ENCODE peak calls at places on chromosomes 2 and 18, in nine cellular contexts. R is HT-29; O is progenitor cell of endocrine pancreas; Z is NCI-H2081; J is GM23338; T is frontal cortex; L is T-helper 17 cell; Y is H54; S is stimulated activated CD4-positive, alpha-beta T cell treated with anti-CD3 and anti-CD28 coated beads, Interleukin-12 subunit alpha, Interleukin-12 subunit beta, amount 100 ng/mL, for 48 hours. E is an unnamed sample.

GRCh38 chr2:145273840-145274239 is 753.9 kb upstream of the ZEB2 start:
- DNase-seq in R (no peak), O (no peak), Z (no peak), J (no peak), T (no peak), L (no peak), Y (no peak), S (no peak), E (no peak)

GRCh38 chr2:70086278-70086837 is 919 bp upstream of the PCBP1 start:
- DNase-seq in R (peak), O (no peak), Z (peak), J (peak), T (no peak), L (peak), Y (no peak), S (peak), E (peak)

GRCh38 chr2:227324671-227325055 is 388 bp upstream of the MFF start:
- DNase-seq in R (no peak), O (no peak), Z (no peak), J (peak), T (peak), L (no peak), Y (peak), S (no peak), E (no peak)

GRCh38 chr2:28818053-28818452 is 7.4 kb downstream of the SPDYA start:
- DNase-seq in R (no peak), O (no peak), Z (no peak), J (no peak), T (no peak), L (no peak), Y (no peak), S (no peak), E (no peak)

GRCh38 chr2:41659758-41660157 is 388.1 kb upstream of the PKDCC start:
- DNase-seq in R (no peak), O (no peak), Z (no peak), J (no peak), T (no peak), L (no peak), Y (no peak), S (no peak), E (no peak)

GRCh38 chr18:8165095-8165494 is 444.1 kb upstream of the RAB12 start:
- DNase-seq in R (no peak), O (no peak), Z (no peak), J (no peak), T (no peak), L (no peak), Y (no peak), S (no peak), E (no peak)

GRCh38 chr2:54107903-54108615 is 7.4 kb upstream of the ACYP2 start:
- DNase-seq in R (no peak), O (no peak), Z (peak), J (no peak), T (no peak), L (no peak), Y (no peak), S (no peak), E (no peak)

GRCh38 chr18:40985441-40985840 is 969.6 kb upstream of the PIK3C3 start:
- DNase-seq in R (no peak), O (no peak), Z (no peak), J (no peak), T (no peak), L (no peak), Y (no peak), S (no peak), E (no peak)

GRCh38 chr2:209380278-209380677 is 43.6 kb upstream of the MAP2 start:
- DNase-seq in R (no peak), O (no peak), Z (peak), J (no peak), T (no peak), L (no peak), Y (no peak), S (no peak), E (no peak)

GRCh38 chr2:61758159-61758558 is 95.7 kb downstream of the FAM161A start:
- DNase-seq in R (no peak), O (no peak), Z (no peak), J (no peak), T (no peak), L (no peak), Y (no peak), S (no peak), E (no peak)

GRCh38 chr2:68839260-68839833 is 31.9 kb downstream of the BMP10 start:
- DNase-seq in R (peak), O (no peak), Z (no peak), J (peak), T (no peak), L (no peak), Y (peak), S (no peak), E (no peak)

GRCh38 chr2:133380991-133381390 is 187.3 kb downstream of the NCKAP5 start:
- DNase-seq in R (no peak), O (no peak), Z (no peak), J (no peak), T (no peak), L (no peak), Y (no peak), S (no peak), E (no peak)

GRCh38 chr2:3662239-3662638 is 4.2 kb downstream of the ALLC start:
- DNase-seq in R (no peak), O (no peak), Z (no peak), J (peak), T (no peak), L (no peak), Y (no peak), S (no peak), E (no peak)

GRCh38 chr2:131104487-131105155 is 515 bp upstream of the PLEKHB2 start:
- DNase-seq in R (peak), O (no peak), Z (peak), J (peak), T (no peak), L (peak), Y (peak), S (peak), E (peak)

GRCh38 chr2:88765154-88765948 is 73.9 kb downstream of the RPIA start:
- DNase-seq in R (no peak), O (peak), Z (no peak), J (peak), T (no peak), L (no peak), Y (no peak), S (peak), E (peak)

GRCh38 chr2:160224060-160224459 is 24.0 kb upstream of the ITGB6 start:
- DNase-seq in R (peak), O (no peak), Z (no peak), J (no peak), T (no peak), L (no peak), Y (peak), S (peak), E (no peak)

GRCh38 chr2:172285010-172285621 is 142.3 kb upstream of the ITGA6 start:
- DNase-seq in R (no peak), O (no peak), Z (no peak), J (peak), T (no peak), L (no peak), Y (peak), S (no peak), E (peak)

GRCh38 chr2:217851191-217852020 is 151.4 kb downstream of the TNS1 start:
- DNase-seq in R (no peak), O (no peak), Z (no peak), J (no peak), T (peak), L (no peak), Y (no peak), S (no peak), E (no peak)

GRCh38 chr2:104768694-104769093 is 85.2 kb upstream of the POU3F3 start:
- DNase-seq in R (no peak), O (no peak), Z (no peak), J (no peak), T (no peak), L (no peak), Y (no peak), S (no peak), E (no peak)

GRCh38 chr18:51666717-51667320 is 469.3 kb upstream of the MEX3C start:
- DNase-seq in R (no peak), O (no peak), Z (no peak), J (peak), T (no peak), L (no peak), Y (no peak), S (no peak), E (no peak)

GRCh38 chr18:4276983-4277585 is 178.0 kb downstream of the DLGAP1 start:
- DNase-seq in R (no peak), O (no peak), Z (no peak), J (no peak), T (no peak), L (no peak), Y (no peak), S (no peak), E (no peak)

GRCh38 chr18:21599585-21600525 is 649 bp downstream of the ESCO1 start:
- DNase-seq in R (peak), O (peak), Z (peak), J (peak), T (peak), L (peak), Y (peak), S (peak), E (no peak)

GRCh38 chr2:39661771-39662325 is 3.9 kb upstream of the TMEM178A start:
- DNase-seq in R (no peak), O (no peak), Z (no peak), J (no peak), T (no peak), L (no peak), Y (no peak), S (no peak), E (no peak)

GRCh38 chr18:43393174-43393573 is 115.9 kb upstream of the SYT4 start:
- DNase-seq in R (no peak), O (no peak), Z (no peak), J (no peak), T (no peak), L (no peak), Y (no peak), S (no peak), E (no peak)

GRCh38 chr2:109184368-109184767 is 55.4 kb downstream of the SH3RF3 start:
- DNase-seq in R (no peak), O (no peak), Z (no peak), J (no peak), T (no peak), L (no peak), Y (no peak), S (no peak), E (no peak)

GRCh38 chr2:43086451-43087221 is 139.8 kb downstream of the ZFP36L2 start:
- DNase-seq in R (peak), O (no peak), Z (no peak), J (peak), T (no peak), L (no peak), Y (peak), S (no peak), E (no peak)

GRCh38 chr2:216424305-216424704 is 12.0 kb downstream of the SMARCAL1 start:
- DNase-seq in R (no peak), O (no peak), Z (no peak), J (no peak), T (no peak), L (no peak), Y (no peak), S (no peak), E (no peak)

GRCh38 chr2:136131484-136131960 is 13.6 kb upstream of the CXCR4 start:
- DNase-seq in R (no peak), O (no peak), Z (no peak), J (no peak), T (no peak), L (peak), Y (no peak), S (no peak), E (no peak)

E was measured in HL-60.